ENCODE peak calls at places on chromosome 20, in four cellular contexts. One of them, this sample, is unnamed.

GRCh38 chr20:4840831-4841230 is 119.1 kb downstream of the PRND start:
- DNase-seq in mammary epithelial cell: no peak
- DNase-seq in mesothelial cell of epicardium: no peak
- DNase-seq in tibial nerve: no peak
- DNase-seq in this sample: no peak

GRCh38 chr20:53164072-53164471 is 191.9 kb downstream of the TSHZ2 start:
- DNase-seq in mammary epithelial cell: no peak
- DNase-seq in mesothelial cell of epicardium: no peak
- DNase-seq in tibial nerve: no peak
- DNase-seq in this sample: no peak

GRCh38 chr20:51373713-51374481 is 168.6 kb downstream of the NFATC2 start:
- DNase-seq in mammary epithelial cell: no peak
- DNase-seq in mesothelial cell of epicardium: no peak
- DNase-seq in tibial nerve: no peak
- DNase-seq in this sample: no peak

GRCh38 chr20:52031206-52031573 is 160.4 kb downstream of the ZFP64 start:
- DNase-seq in mammary epithelial cell: no peak
- DNase-seq in mesothelial cell of epicardium: no peak
- DNase-seq in tibial nerve: no peak
- DNase-seq in this sample: no peak

GRCh38 chr20:43507150-43508080 is at the start of gene L3MBTL1:
- DNase-seq in mammary epithelial cell: peak; percentile 64
- DNase-seq in mesothelial cell of epicardium: peak; percentile 61
- DNase-seq in tibial nerve: no peak
- DNase-seq in this sample: no peak

GRCh38 chr20:59403261-59403961 is 103.0 kb downstream of the EDN3 start:
- DNase-seq in mammary epithelial cell: no peak
- DNase-seq in mesothelial cell of epicardium: peak; percentile 78
- DNase-seq in tibial nerve: peak; percentile 38
- DNase-seq in this sample: peak; percentile 48

GRCh38 chr20:23361108-23361650 is 803 bp upstream of the GZF1 start:
- DNase-seq in mammary epithelial cell: no peak
- DNase-seq in mesothelial cell of epicardium: no peak
- DNase-seq in tibial nerve: peak; percentile 21
- DNase-seq in this sample: no peak

GRCh38 chr20:25549866-25550477 is 35.4 kb downstream of the NINL start:
- DNase-seq in mammary epithelial cell: no peak
- DNase-seq in mesothelial cell of epicardium: no peak
- DNase-seq in tibial nerve: no peak
- DNase-seq in this sample: no peak

GRCh38 chr20:33475381-33476160 is 14.3 kb upstream of the CBFA2T2 start:
- DNase-seq in mammary epithelial cell: no peak
- DNase-seq in mesothelial cell of epicardium: no peak
- DNase-seq in tibial nerve: no peak
- DNase-seq in this sample: no peak

GRCh38 chr20:1907586-1907985 is 12.4 kb downstream of the SIRPA start:
- DNase-seq in mammary epithelial cell: peak; percentile 48
- DNase-seq in mesothelial cell of epicardium: no peak
- DNase-seq in tibial nerve: no peak
- DNase-seq in this sample: no peak

GRCh38 chr20:5118220-5119142 is 1.3 kb downstream of the PCNA start:
- DNase-seq in mammary epithelial cell: no peak
- DNase-seq in mesothelial cell of epicardium: no peak
- DNase-seq in tibial nerve: no peak
- DNase-seq in this sample: no peak

GRCh38 chr20:44594730-44595129 is 12.4 kb downstream of the PKIG start:
- DNase-seq in mammary epithelial cell: peak; percentile 56
- DNase-seq in mesothelial cell of epicardium: no peak
- DNase-seq in tibial nerve: no peak
- DNase-seq in this sample: peak; percentile 21

GRCh38 chr20:9501473-9501872 is 12.9 kb upstream of the LAMP5 start:
- DNase-seq in mammary epithelial cell: no peak
- DNase-seq in mesothelial cell of epicardium: no peak
- DNase-seq in tibial nerve: no peak
- DNase-seq in this sample: no peak

GRCh38 chr20:4601630-4602296 is 119.9 kb upstream of the PRND start:
- DNase-seq in mammary epithelial cell: peak; percentile 68
- DNase-seq in mesothelial cell of epicardium: no peak
- DNase-seq in tibial nerve: no peak
- DNase-seq in this sample: no peak

GRCh38 chr20:33694666-33695065 is 8.5 kb upstream of the E2F1 start:
- DNase-seq in mammary epithelial cell: no peak
- DNase-seq in mesothelial cell of epicardium: no peak
- DNase-seq in tibial nerve: no peak
- DNase-seq in this sample: no peak

GRCh38 chr20:44745560-44746366 is at the start of gene KCNK15:
- DNase-seq in mammary epithelial cell: peak; percentile 35
- DNase-seq in mesothelial cell of epicardium: no peak
- DNase-seq in tibial nerve: no peak
- DNase-seq in this sample: no peak

GRCh38 chr20:51492167-51493092 is 50.1 kb downstream of the NFATC2 start:
- DNase-seq in mammary epithelial cell: no peak
- DNase-seq in mesothelial cell of epicardium: peak; percentile 70
- DNase-seq in tibial nerve: peak; percentile 25
- DNase-seq in this sample: no peak

GRCh38 chr20:61296629-61297019 is 44.6 kb downstream of the CDH4 start:
- DNase-seq in mammary epithelial cell: no peak
- DNase-seq in mesothelial cell of epicardium: no peak
- DNase-seq in tibial nerve: no peak
- DNase-seq in this sample: no peak

GRCh38 chr20:22404609-22405170 is 179.7 kb downstream of the FOXA2 start:
- DNase-seq in mammary epithelial cell: no peak
- DNase-seq in mesothelial cell of epicardium: no peak
- DNase-seq in tibial nerve: no peak
- DNase-seq in this sample: no peak

GRCh38 chr20:63846128-63846771 is 15.0 kb upstream of the ABHD16B start:
- DNase-seq in mammary epithelial cell: no peak
- DNase-seq in mesothelial cell of epicardium: no peak
- DNase-seq in tibial nerve: no peak
- DNase-seq in this sample: no peak

GRCh38 chr20:346640-347316 is at the start of gene NRSN2:
- DNase-seq in mammary epithelial cell: no peak
- DNase-seq in mesothelial cell of epicardium: peak; percentile 62
- DNase-seq in tibial nerve: no peak
- DNase-seq in this sample: no peak

DNA sequence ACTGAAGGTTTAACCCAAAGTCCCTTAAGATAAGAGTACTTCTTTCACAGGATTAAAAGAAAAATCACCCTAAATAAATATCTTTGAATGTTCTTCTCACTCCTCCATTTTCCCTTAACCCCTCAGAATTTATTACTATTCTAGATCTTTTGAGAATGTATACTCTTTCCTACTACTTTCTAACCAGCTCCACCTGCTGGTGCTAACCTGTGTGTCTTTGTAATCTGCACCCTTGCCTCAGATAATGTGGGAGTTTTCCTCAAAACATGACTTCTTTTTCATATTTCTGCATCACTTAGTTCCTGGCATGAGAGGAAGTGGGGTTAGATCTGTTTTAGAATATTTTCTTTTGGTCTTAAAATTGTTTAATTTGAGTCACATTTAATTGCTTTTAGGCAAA is 394.2 kb downstream of the BMP2 start:
- DNase-seq in mammary epithelial cell: peak; percentile 25
- DNase-seq in mesothelial cell of epicardium: no peak
- DNase-seq in tibial nerve: peak; percentile 32
- DNase-seq in this sample: no peak
- TF ChIP-seq CTCF in mammary epithelial cell: peak; percentile 68
- TF ChIP-seq CTCF in mesothelial cell of epicardium: peak; percentile 27
- TF ChIP-seq CTCF in tibial nerve: no peak
- TF ChIP-seq CTCF in this sample: no peak

DNA sequence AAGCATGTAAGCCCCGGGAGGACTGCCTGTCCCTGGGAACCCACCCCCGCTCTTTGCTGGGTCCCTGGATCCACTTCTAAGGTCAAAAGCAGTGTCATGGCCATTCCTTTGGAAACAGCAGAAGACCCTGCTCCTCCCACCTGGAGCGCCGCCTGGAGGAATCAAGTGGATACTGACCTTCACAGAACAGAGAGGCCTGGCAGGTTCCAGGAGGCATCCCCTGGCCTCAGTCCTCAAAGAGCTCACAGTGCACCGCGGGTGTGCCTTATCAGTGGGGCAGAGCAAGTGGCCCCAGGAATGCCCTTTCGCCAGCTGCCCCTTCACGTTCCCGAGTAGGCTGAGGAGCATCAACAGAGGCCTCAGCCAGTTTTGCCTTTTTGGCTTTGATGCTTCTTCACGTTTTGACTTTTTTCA is 11.1 kb upstream of the SLC4A11 start:
- DNase-seq in mammary epithelial cell: no peak
- DNase-seq in mesothelial cell of epicardium: no peak
- DNase-seq in tibial nerve: no peak
- DNase-seq in this sample: no peak
- TF ChIP-seq CTCF in mammary epithelial cell: peak; percentile 7
- TF ChIP-seq CTCF in mesothelial cell of epicardium: no peak
- TF ChIP-seq CTCF in tibial nerve: no peak
- TF ChIP-seq CTCF in this sample: no peak

GRCh38 chr20:14761903-14762302 is 424.5 kb upstream of the FLRT3 start:
- DNase-seq in mammary epithelial cell: no peak
- DNase-seq in mesothelial cell of epicardium: no peak
- DNase-seq in tibial nerve: no peak
- DNase-seq in this sample: no peak

DNA sequence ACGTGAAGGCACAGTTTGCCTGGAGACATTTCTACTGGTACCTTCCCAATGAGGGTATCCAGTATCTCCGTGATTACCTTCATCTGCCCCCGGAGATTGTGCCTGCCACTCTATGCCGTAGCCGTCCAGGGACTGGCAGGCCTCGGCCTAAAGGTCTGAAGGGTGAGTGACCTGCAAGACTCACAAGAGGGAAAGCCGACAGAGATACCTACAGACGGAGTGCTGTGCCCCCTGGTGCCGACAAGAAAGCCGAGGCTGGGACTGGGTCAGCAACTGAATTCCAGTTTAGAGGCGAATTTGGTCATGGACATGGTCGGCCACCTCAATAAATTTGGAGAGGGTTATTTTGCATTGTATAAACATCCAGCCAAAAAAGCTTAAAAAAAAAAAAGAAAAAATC is 420.3 kb upstream of the FLRT3 start:
- DNase-seq in mammary epithelial cell: no peak
- DNase-seq in mesothelial cell of epicardium: no peak
- DNase-seq in tibial nerve: no peak
- DNase-seq in this sample: no peak
- TF ChIP-seq CTCF in mammary epithelial cell: no peak
- TF ChIP-seq CTCF in mesothelial cell of epicardium: no peak
- TF ChIP-seq CTCF in tibial nerve: no peak
- TF ChIP-seq CTCF in this sample: no peak

GRCh38 chr20:35342154-35342769 is 50.0 kb upstream of the FAM83C start:
- DNase-seq in mammary epithelial cell: no peak
- DNase-seq in mesothelial cell of epicardium: no peak
- DNase-seq in tibial nerve: no peak
- DNase-seq in this sample: no peak
- TF ChIP-seq CTCF in mammary epithelial cell: no peak
- TF ChIP-seq CTCF in mesothelial cell of epicardium: no peak
- TF ChIP-seq CTCF in tibial nerve: no peak
- TF ChIP-seq CTCF in this sample: no peak

DNA sequence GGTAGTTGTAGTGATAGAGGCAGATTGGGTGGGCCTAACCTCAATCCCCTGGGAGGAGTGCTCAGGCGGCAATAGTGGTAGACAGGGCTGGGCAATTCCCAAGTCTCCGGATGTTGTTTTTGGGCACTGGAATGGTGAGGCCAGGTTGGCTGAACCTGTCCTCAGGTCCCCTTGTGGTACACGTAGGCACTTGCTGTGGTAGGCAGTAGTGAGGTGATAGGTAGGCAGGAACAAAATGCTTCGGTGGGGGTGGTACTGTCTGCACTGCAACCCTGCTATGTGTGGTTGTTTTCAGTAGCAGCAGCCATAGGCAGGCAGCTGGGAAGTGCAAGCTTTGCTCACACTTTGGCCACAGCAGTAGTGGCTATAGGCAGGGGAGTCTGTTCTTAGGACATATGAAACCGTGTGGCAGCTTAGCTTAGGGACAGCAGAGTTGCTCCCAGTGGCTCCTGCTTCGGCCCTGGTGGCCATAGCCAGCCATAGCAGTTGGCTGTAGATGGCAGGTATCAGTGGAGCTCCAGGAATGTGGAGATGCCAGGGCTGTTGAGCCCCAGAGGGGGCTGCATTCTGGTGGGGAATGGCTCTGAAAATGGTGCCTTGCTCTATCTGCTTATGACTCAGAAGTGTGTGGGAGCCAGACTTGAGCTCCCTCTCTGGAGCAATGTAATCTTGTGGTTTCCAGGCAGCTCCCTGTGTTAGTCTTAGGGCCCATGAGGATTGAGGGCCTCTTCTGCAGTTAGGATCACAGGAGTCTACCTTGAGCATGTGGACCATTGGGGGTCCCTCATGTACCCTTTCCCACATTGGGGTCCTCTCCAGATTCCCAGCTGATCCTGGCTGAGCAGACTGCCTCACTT is 241.8 kb upstream of the BMP2 start:
- DNase-seq in mammary epithelial cell: peak; percentile 31
- DNase-seq in mesothelial cell of epicardium: no peak
- DNase-seq in tibial nerve: no peak
- DNase-seq in this sample: no peak
- TF ChIP-seq CTCF in mammary epithelial cell: peak; percentile 22
- TF ChIP-seq CTCF in mesothelial cell of epicardium: no peak
- TF ChIP-seq CTCF in tibial nerve: no peak
- TF ChIP-seq CTCF in this sample: no peak

GRCh38 chr20:36587388-36588136 is 14.2 kb downstream of the TGIF2 start:
- DNase-seq in mammary epithelial cell: no peak
- DNase-seq in mesothelial cell of epicardium: no peak
- DNase-seq in tibial nerve: no peak
- DNase-seq in this sample: no peak

GRCh38 chr20:36593347-36593746 is 12.2 kb upstream of the RAB5IF start:
- DNase-seq in mammary epithelial cell: no peak
- DNase-seq in mesothelial cell of epicardium: no peak
- DNase-seq in tibial nerve: no peak
- DNase-seq in this sample: no peak

GRCh38 chr20:36591281-36591680 is 14.3 kb upstream of the RAB5IF start:
- DNase-seq in mammary epithelial cell: no peak
- DNase-seq in mesothelial cell of epicardium: no peak
- DNase-seq in tibial nerve: no peak
- DNase-seq in this sample: no peak

GRCh38 chr20:36591854-36592641 is 13.5 kb upstream of the RAB5IF start:
- DNase-seq in mammary epithelial cell: peak; percentile 9
- DNase-seq in mesothelial cell of epicardium: no peak
- DNase-seq in tibial nerve: no peak
- DNase-seq in this sample: no peak
- TF ChIP-seq CTCF in mammary epithelial cell: no peak
- TF ChIP-seq CTCF in mesothelial cell of epicardium: no peak
- TF ChIP-seq CTCF in tibial nerve: peak; percentile 19
- TF ChIP-seq CTCF in this sample: no peak

DNA sequence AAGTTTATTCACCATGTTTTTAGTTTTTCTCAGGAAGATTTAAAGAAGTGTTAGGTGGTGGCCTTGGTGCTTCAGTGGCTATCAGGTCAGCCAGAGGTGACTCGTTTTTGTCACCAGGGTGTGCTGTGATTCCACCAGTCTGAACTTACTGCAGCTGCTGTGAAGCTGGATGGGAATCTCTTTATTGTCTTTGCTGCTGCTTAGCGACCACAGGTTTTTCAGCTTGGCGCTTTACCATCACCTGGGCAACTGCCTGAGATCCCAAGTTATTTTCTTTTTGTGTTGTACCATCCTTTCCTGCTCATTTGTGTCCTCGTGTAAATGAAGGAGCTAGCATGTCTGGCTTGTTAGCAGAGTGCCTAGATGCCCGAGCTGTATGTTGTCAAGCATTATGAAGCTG is 146.9 kb downstream of the MACROD2 start:
- DNase-seq in mammary epithelial cell: peak; percentile 66
- DNase-seq in mesothelial cell of epicardium: peak; percentile 35
- DNase-seq in tibial nerve: peak; percentile 14
- DNase-seq in this sample: no peak
- TF ChIP-seq CTCF in mammary epithelial cell: peak; percentile 70
- TF ChIP-seq CTCF in mesothelial cell of epicardium: peak; percentile 42
- TF ChIP-seq CTCF in tibial nerve: no peak
- TF ChIP-seq CTCF in this sample: no peak

GRCh38 chr20:49046087-49046900 is at the start of gene CSE1L:
- DNase-seq in mammary epithelial cell: peak; percentile 93
- DNase-seq in mesothelial cell of epicardium: peak; percentile 93
- DNase-seq in tibial nerve: peak; percentile 86
- DNase-seq in this sample: peak; percentile 74
- TF ChIP-seq CTCF in mammary epithelial cell: no peak
- TF ChIP-seq CTCF in mesothelial cell of epicardium: no peak
- TF ChIP-seq CTCF in tibial nerve: peak; percentile 12
- TF ChIP-seq CTCF in this sample: no peak